ENCODE peak calls at places on chromosome X, in seven cellular contexts. One of them, this sample, is unnamed.

GRCh38 chrX:10582945-10583344 is 37.4 kb downstream of the MID1 start:
- DNase-seq in fibroblast of lung: peak; percentile 79
- DNase-seq in activated naive CD4-positive, alpha-beta T cell: no peak
- DNase-seq in NCI-H510A: no peak
- DNase-seq in HL-60: no peak
- DNase-seq in naive thymus-derived CD8-positive, alpha-beta T cell: no peak
- DNase-seq in astrocyte: peak; percentile 67
- DNase-seq in this sample: no peak

GRCh38 chrX:123138473-123138872 is 45.6 kb upstream of the GRIA3 start:
- DNase-seq in HL-60: no peak
- DNase-seq in naive thymus-derived CD8-positive, alpha-beta T cell: no peak
- DNase-seq in activated naive CD4-positive, alpha-beta T cell: no peak
- DNase-seq in fibroblast of lung: no peak
- DNase-seq in astrocyte: peak; percentile 70
- DNase-seq in NCI-H510A: no peak
- DNase-seq in this sample: no peak

GRCh38 chrX:3143043-3143799 is 102.0 kb downstream of the ARSF start:
- DNase-seq in HL-60: peak; percentile 67
- DNase-seq in fibroblast of lung: no peak
- DNase-seq in naive thymus-derived CD8-positive, alpha-beta T cell: peak; percentile 5
- DNase-seq in astrocyte: no peak
- DNase-seq in activated naive CD4-positive, alpha-beta T cell: no peak
- DNase-seq in NCI-H510A: no peak
- DNase-seq in this sample: no peak

GRCh38 chrX:47514553-47515235 is 31.7 kb upstream of the ZNF41 start:
- DNase-seq in NCI-H510A: no peak
- DNase-seq in activated naive CD4-positive, alpha-beta T cell: no peak
- DNase-seq in naive thymus-derived CD8-positive, alpha-beta T cell: no peak
- DNase-seq in fibroblast of lung: peak; percentile 64
- DNase-seq in HL-60: no peak
- DNase-seq in astrocyte: peak; percentile 59
- DNase-seq in this sample: no peak

GRCh38 chrX:143580266-143580665 is 55.6 kb downstream of the SLITRK4 start:
- DNase-seq in activated naive CD4-positive, alpha-beta T cell: no peak
- DNase-seq in astrocyte: no peak
- DNase-seq in HL-60: peak; percentile 70
- DNase-seq in fibroblast of lung: peak; percentile 10
- DNase-seq in NCI-H510A: no peak
- DNase-seq in naive thymus-derived CD8-positive, alpha-beta T cell: no peak
- DNase-seq in this sample: no peak

GRCh38 chrX:97397371-97397770 is 513.7 kb downstream of the RPA4 start:
- DNase-seq in naive thymus-derived CD8-positive, alpha-beta T cell: no peak
- DNase-seq in activated naive CD4-positive, alpha-beta T cell: no peak
- DNase-seq in astrocyte: peak; percentile 58
- DNase-seq in fibroblast of lung: peak; percentile 47
- DNase-seq in NCI-H510A: no peak
- DNase-seq in HL-60: no peak
- DNase-seq in this sample: no peak

GRCh38 chrX:136189222-136189621 is 41.9 kb downstream of the FHL1 start:
- DNase-seq in naive thymus-derived CD8-positive, alpha-beta T cell: no peak
- DNase-seq in astrocyte: no peak
- DNase-seq in fibroblast of lung: no peak
- DNase-seq in activated naive CD4-positive, alpha-beta T cell: no peak
- DNase-seq in NCI-H510A: no peak
- DNase-seq in HL-60: no peak
- DNase-seq in this sample: no peak

GRCh38 chrX:139559383-139560042 is 29.0 kb downstream of the F9 start:
- DNase-seq in NCI-H510A: no peak
- DNase-seq in fibroblast of lung: peak; percentile 62
- DNase-seq in activated naive CD4-positive, alpha-beta T cell: no peak
- DNase-seq in astrocyte: peak; percentile 34
- DNase-seq in naive thymus-derived CD8-positive, alpha-beta T cell: no peak
- DNase-seq in HL-60: peak; percentile 51
- DNase-seq in this sample: no peak

GRCh38 chrX:109830157-109830703 is 97.2 kb upstream of the ACSL4 start:
- DNase-seq in fibroblast of lung: no peak
- DNase-seq in HL-60: no peak
- DNase-seq in naive thymus-derived CD8-positive, alpha-beta T cell: no peak
- DNase-seq in astrocyte: no peak
- DNase-seq in activated naive CD4-positive, alpha-beta T cell: no peak
- DNase-seq in NCI-H510A: no peak
- DNase-seq in this sample: no peak

GRCh38 chrX:121308276-121308805 is 260.9 kb downstream of the GLUD2 start:
- DNase-seq in fibroblast of lung: no peak
- DNase-seq in activated naive CD4-positive, alpha-beta T cell: no peak
- DNase-seq in NCI-H510A: peak; percentile 4
- DNase-seq in astrocyte: peak; percentile 86
- DNase-seq in HL-60: peak; percentile 13
- DNase-seq in naive thymus-derived CD8-positive, alpha-beta T cell: no peak
- DNase-seq in this sample: no peak

GRCh38 chrX:23844502-23845138 is 61.6 kb downstream of the SAT1 start:
- DNase-seq in NCI-H510A: no peak
- DNase-seq in activated naive CD4-positive, alpha-beta T cell: no peak
- DNase-seq in fibroblast of lung: peak; percentile 14
- DNase-seq in HL-60: peak; percentile 61
- DNase-seq in astrocyte: peak; percentile 21
- DNase-seq in naive thymus-derived CD8-positive, alpha-beta T cell: no peak
- DNase-seq in this sample: no peak

GRCh38 chrX:13570245-13570573 is 808 bp downstream of the EGFL6 start:
- DNase-seq in NCI-H510A: no peak
- DNase-seq in naive thymus-derived CD8-positive, alpha-beta T cell: no peak
- DNase-seq in fibroblast of lung: no peak
- DNase-seq in activated naive CD4-positive, alpha-beta T cell: no peak
- DNase-seq in HL-60: no peak
- DNase-seq in astrocyte: no peak
- DNase-seq in this sample: no peak

GRCh38 chrX:24515447-24515846 is 50.4 kb downstream of the PDK3 start:
- DNase-seq in fibroblast of lung: peak; percentile 38
- DNase-seq in activated naive CD4-positive, alpha-beta T cell: no peak
- DNase-seq in NCI-H510A: no peak
- DNase-seq in astrocyte: no peak
- DNase-seq in HL-60: no peak
- DNase-seq in naive thymus-derived CD8-positive, alpha-beta T cell: no peak
- DNase-seq in this sample: no peak

GRCh38 chrX:18973527-18974192 is 10.3 kb downstream of the PHKA2 start:
- DNase-seq in fibroblast of lung: no peak
- DNase-seq in naive thymus-derived CD8-positive, alpha-beta T cell: no peak
- DNase-seq in HL-60: no peak
- DNase-seq in astrocyte: no peak
- DNase-seq in activated naive CD4-positive, alpha-beta T cell: no peak
- DNase-seq in NCI-H510A: no peak
- DNase-seq in this sample: no peak

GRCh38 chrX:107025538-107025937 is 25.5 kb upstream of the MORC4 start:
- DNase-seq in HL-60: no peak
- DNase-seq in naive thymus-derived CD8-positive, alpha-beta T cell: peak; percentile 4
- DNase-seq in NCI-H510A: no peak
- DNase-seq in activated naive CD4-positive, alpha-beta T cell: no peak
- DNase-seq in astrocyte: peak; percentile 2
- DNase-seq in fibroblast of lung: peak; percentile 45
- DNase-seq in this sample: no peak

GRCh38 chrX:40152173-40152705 is 54.5 kb upstream of the BCOR start:
- DNase-seq in activated naive CD4-positive, alpha-beta T cell: peak; percentile 9
- DNase-seq in HL-60: peak; percentile 42
- DNase-seq in naive thymus-derived CD8-positive, alpha-beta T cell: no peak
- DNase-seq in fibroblast of lung: no peak
- DNase-seq in astrocyte: no peak
- DNase-seq in NCI-H510A: no peak
- DNase-seq in this sample: no peak

GRCh38 chrX:149039057-149039456 is 466.0 kb downstream of the IDS start:
- DNase-seq in astrocyte: no peak
- DNase-seq in fibroblast of lung: no peak
- DNase-seq in HL-60: no peak
- DNase-seq in activated naive CD4-positive, alpha-beta T cell: no peak
- DNase-seq in NCI-H510A: no peak
- DNase-seq in naive thymus-derived CD8-positive, alpha-beta T cell: no peak
- DNase-seq in this sample: no peak

GRCh38 chrX:81957318-81957717 is 755.4 kb downstream of the SH3BGRL start:
- DNase-seq in astrocyte: no peak
- DNase-seq in naive thymus-derived CD8-positive, alpha-beta T cell: no peak
- DNase-seq in activated naive CD4-positive, alpha-beta T cell: no peak
- DNase-seq in fibroblast of lung: no peak
- DNase-seq in HL-60: no peak
- DNase-seq in NCI-H510A: no peak
- DNase-seq in this sample: no peak

GRCh38 chrX:46978341-46979291 is 66.4 kb downstream of the JADE3 start:
- DNase-seq in activated naive CD4-positive, alpha-beta T cell: peak; percentile 37
- DNase-seq in HL-60: peak; percentile 74
- DNase-seq in NCI-H510A: peak; percentile 2
- DNase-seq in naive thymus-derived CD8-positive, alpha-beta T cell: peak; percentile 39
- DNase-seq in fibroblast of lung: peak; percentile 86
- DNase-seq in astrocyte: peak; percentile 39
- DNase-seq in this sample: peak; percentile 40

GRCh38 chrX:144916785-144917184 is 330.5 kb upstream of the SPANXN1 start:
- DNase-seq in naive thymus-derived CD8-positive, alpha-beta T cell: no peak
- DNase-seq in HL-60: no peak
- DNase-seq in astrocyte: no peak
- DNase-seq in activated naive CD4-positive, alpha-beta T cell: no peak
- DNase-seq in NCI-H510A: no peak
- DNase-seq in fibroblast of lung: no peak
- DNase-seq in this sample: no peak

GRCh38 chrX:107541244-107541643 is 87.1 kb upstream of the PRPS1 start:
- DNase-seq in activated naive CD4-positive, alpha-beta T cell: no peak
- DNase-seq in HL-60: no peak
- DNase-seq in astrocyte: peak; percentile 12
- DNase-seq in naive thymus-derived CD8-positive, alpha-beta T cell: no peak
- DNase-seq in NCI-H510A: no peak
- DNase-seq in fibroblast of lung: peak; percentile 7
- DNase-seq in this sample: no peak

GRCh38 chrX:150767475-150768131 is 74.4 kb downstream of the MTMR1 start:
- DNase-seq in activated naive CD4-positive, alpha-beta T cell: no peak
- DNase-seq in astrocyte: peak; percentile 92
- DNase-seq in fibroblast of lung: peak; percentile 79
- DNase-seq in NCI-H510A: no peak
- DNase-seq in HL-60: peak; percentile 63
- DNase-seq in naive thymus-derived CD8-positive, alpha-beta T cell: no peak
- DNase-seq in this sample: no peak

GRCh38 chrX:154987940-154988339 is 34.6 kb downstream of the F8 start:
- DNase-seq in fibroblast of lung: no peak
- DNase-seq in naive thymus-derived CD8-positive, alpha-beta T cell: no peak
- DNase-seq in activated naive CD4-positive, alpha-beta T cell: no peak
- DNase-seq in astrocyte: no peak
- DNase-seq in HL-60: no peak
- DNase-seq in NCI-H510A: no peak
- DNase-seq in this sample: no peak

GRCh38 chrX:103656623-103657022 is 27.8 kb downstream of the TCEAL1 start:
- DNase-seq in activated naive CD4-positive, alpha-beta T cell: no peak
- DNase-seq in fibroblast of lung: peak; percentile 67
- DNase-seq in naive thymus-derived CD8-positive, alpha-beta T cell: no peak
- DNase-seq in NCI-H510A: no peak
- DNase-seq in astrocyte: peak; percentile 59
- DNase-seq in HL-60: no peak
- DNase-seq in this sample: no peak

GRCh38 chrX:138858946-138859345 is 147.4 kb upstream of the FGF13 start:
- DNase-seq in astrocyte: peak; percentile 54
- DNase-seq in activated naive CD4-positive, alpha-beta T cell: no peak
- DNase-seq in HL-60: no peak
- DNase-seq in naive thymus-derived CD8-positive, alpha-beta T cell: no peak
- DNase-seq in NCI-H510A: no peak
- DNase-seq in fibroblast of lung: no peak
- DNase-seq in this sample: no peak

GRCh38 chrX:20906571-20906970 is 467.6 kb upstream of the CNKSR2 start:
- DNase-seq in fibroblast of lung: no peak
- DNase-seq in activated naive CD4-positive, alpha-beta T cell: no peak
- DNase-seq in NCI-H510A: no peak
- DNase-seq in naive thymus-derived CD8-positive, alpha-beta T cell: no peak
- DNase-seq in astrocyte: peak; percentile 2
- DNase-seq in HL-60: no peak
- DNase-seq in this sample: no peak

GRCh38 chrX:131703646-131704045 is 159.8 kb downstream of the OR13H1 start:
- DNase-seq in fibroblast of lung: no peak
- DNase-seq in HL-60: no peak
- DNase-seq in NCI-H510A: no peak
- DNase-seq in astrocyte: peak; percentile 3
- DNase-seq in activated naive CD4-positive, alpha-beta T cell: no peak
- DNase-seq in naive thymus-derived CD8-positive, alpha-beta T cell: no peak
- DNase-seq in this sample: no peak

GRCh38 chrX:41661366-41662095 is 27.2 kb upstream of the GPR34 start:
- DNase-seq in fibroblast of lung: peak; percentile 34
- DNase-seq in activated naive CD4-positive, alpha-beta T cell: no peak
- DNase-seq in HL-60: no peak
- DNase-seq in NCI-H510A: no peak
- DNase-seq in naive thymus-derived CD8-positive, alpha-beta T cell: no peak
- DNase-seq in astrocyte: peak; percentile 59
- DNase-seq in this sample: no peak

GRCh38 chrX:78513996-78514745 is 145.0 kb downstream of the RTL3 start:
- DNase-seq in NCI-H510A: no peak
- DNase-seq in astrocyte: no peak
- DNase-seq in HL-60: no peak
- DNase-seq in fibroblast of lung: no peak
- DNase-seq in activated naive CD4-positive, alpha-beta T cell: no peak
- DNase-seq in naive thymus-derived CD8-positive, alpha-beta T cell: no peak
- DNase-seq in this sample: no peak

GRCh38 chrX:18422325-18422724 is 3.1 kb upstream of the CDKL5 start:
- DNase-seq in fibroblast of lung: peak; percentile 94
- DNase-seq in NCI-H510A: no peak
- DNase-seq in naive thymus-derived CD8-positive, alpha-beta T cell: no peak
- DNase-seq in HL-60: no peak
- DNase-seq in astrocyte: peak; percentile 80
- DNase-seq in activated naive CD4-positive, alpha-beta T cell: no peak
- DNase-seq in this sample: no peak

GRCh38 chrX:87728024-87728423 is 210.4 kb downstream of the KLHL4 start:
- DNase-seq in naive thymus-derived CD8-positive, alpha-beta T cell: no peak
- DNase-seq in activated naive CD4-positive, alpha-beta T cell: no peak
- DNase-seq in fibroblast of lung: no peak
- DNase-seq in HL-60: no peak
- DNase-seq in NCI-H510A: no peak
- DNase-seq in astrocyte: no peak
- DNase-seq in this sample: no peak

GRCh38 chrX:149286940-149287349 is 218.2 kb downstream of the IDS start:
- DNase-seq in naive thymus-derived CD8-positive, alpha-beta T cell: peak; percentile 58
- DNase-seq in fibroblast of lung: peak; percentile 55
- DNase-seq in activated naive CD4-positive, alpha-beta T cell: peak; percentile 1
- DNase-seq in HL-60: peak; percentile 41
- DNase-seq in astrocyte: peak; percentile 11
- DNase-seq in NCI-H510A: no peak
- DNase-seq in this sample: no peak

GRCh38 chrX:136608295-136608933 is 39.5 kb upstream of the CD40LG start:
- DNase-seq in NCI-H510A: no peak
- DNase-seq in naive thymus-derived CD8-positive, alpha-beta T cell: no peak
- DNase-seq in astrocyte: no peak
- DNase-seq in HL-60: peak; percentile 64
- DNase-seq in fibroblast of lung: peak; percentile 11
- DNase-seq in activated naive CD4-positive, alpha-beta T cell: peak; percentile 36
- DNase-seq in this sample: no peak

GRCh38 chrX:121179972-121180371 is 132.6 kb downstream of the GLUD2 start:
- DNase-seq in activated naive CD4-positive, alpha-beta T cell: no peak
- DNase-seq in fibroblast of lung: no peak
- DNase-seq in naive thymus-derived CD8-positive, alpha-beta T cell: no peak
- DNase-seq in astrocyte: no peak
- DNase-seq in HL-60: no peak
- DNase-seq in NCI-H510A: no peak
- DNase-seq in this sample: no peak

GRCh38 chrX:39469126-39469525 is 628.6 kb downstream of the BCOR start:
- DNase-seq in fibroblast of lung: no peak
- DNase-seq in HL-60: no peak
- DNase-seq in astrocyte: no peak
- DNase-seq in naive thymus-derived CD8-positive, alpha-beta T cell: no peak
- DNase-seq in activated naive CD4-positive, alpha-beta T cell: no peak
- DNase-seq in NCI-H510A: no peak
- DNase-seq in this sample: no peak

This sample was measured in breast epithelium.